ENCODE peak calls at places on chromosomes 5 and 9, in seven cellular contexts. One of them, this sample, is unnamed.

GRCh38 chr5:35009657-35010056 is 38.1 kb downstream of the AGXT2 start:
- DNase-seq in anterior cingulate cortex: no peak
- DNase-seq in GDM1: no peak
- DNase-seq in NCI-H460: no peak
- DNase-seq in ovary: no peak
- DNase-seq in M059J: no peak
- DNase-seq in memory B cell: no peak
- DNase-seq in this sample: no peak

GRCh38 chr9:121199921-121200320 is 1.7 kb downstream of the RAB14 start:
- DNase-seq in anterior cingulate cortex: no peak
- DNase-seq in NCI-H460: no peak
- DNase-seq in GDM1: no peak
- DNase-seq in ovary: no peak
- DNase-seq in memory B cell: no peak
- DNase-seq in M059J: peak
- DNase-seq in this sample: no peak

GRCh38 chr5:125263346-125263745 is 516.9 kb upstream of the ZNF608 start:
- DNase-seq in ovary: no peak
- DNase-seq in NCI-H460: no peak
- DNase-seq in GDM1: no peak
- DNase-seq in memory B cell: no peak
- DNase-seq in M059J: no peak
- DNase-seq in anterior cingulate cortex: no peak
- DNase-seq in this sample: no peak

GRCh38 chr5:177128551-177128976 is 5.0 kb upstream of the NSD1 start:
- DNase-seq in memory B cell: no peak
- DNase-seq in NCI-H460: no peak
- DNase-seq in GDM1: no peak
- DNase-seq in anterior cingulate cortex: no peak
- DNase-seq in ovary: peak
- DNase-seq in M059J: peak
- DNase-seq in this sample: peak

GRCh38 chr5:16552666-16553343 is 64.0 kb downstream of the RETREG1 start:
- DNase-seq in M059J: peak
- DNase-seq in ovary: peak
- DNase-seq in GDM1: peak
- DNase-seq in anterior cingulate cortex: peak
- DNase-seq in NCI-H460: peak
- DNase-seq in memory B cell: peak
- DNase-seq in this sample: peak

GRCh38 chr5:133396724-133397123 is 215.6 kb downstream of the FSTL4 start:
- DNase-seq in memory B cell: no peak
- DNase-seq in ovary: no peak
- DNase-seq in anterior cingulate cortex: no peak
- DNase-seq in M059J: no peak
- DNase-seq in GDM1: no peak
- DNase-seq in NCI-H460: no peak
- DNase-seq in this sample: no peak

GRCh38 chr5:38796000-38796738 is 49.6 kb upstream of the OSMR start:
- DNase-seq in ovary: peak
- DNase-seq in GDM1: no peak
- DNase-seq in M059J: peak
- DNase-seq in anterior cingulate cortex: peak
- DNase-seq in memory B cell: no peak
- DNase-seq in NCI-H460: no peak
- DNase-seq in this sample: no peak

GRCh38 chr9:128927731-128928411 is 7.1 kb downstream of the PHYHD1 start:
- DNase-seq in anterior cingulate cortex: peak
- DNase-seq in GDM1: no peak
- DNase-seq in M059J: peak
- DNase-seq in ovary: peak
- DNase-seq in memory B cell: peak
- DNase-seq in NCI-H460: peak
- DNase-seq in this sample: no peak

GRCh38 chr9:96363175-96363967 is 20.1 kb downstream of the SLC35D2 start:
- DNase-seq in NCI-H460: no peak
- DNase-seq in memory B cell: no peak
- DNase-seq in anterior cingulate cortex: no peak
- DNase-seq in ovary: no peak
- DNase-seq in M059J: no peak
- DNase-seq in GDM1: no peak
- DNase-seq in this sample: no peak

GRCh38 chr5:56303511-56303910 is 70.4 kb upstream of the ANKRD55 start:
- DNase-seq in memory B cell: no peak
- DNase-seq in anterior cingulate cortex: no peak
- DNase-seq in M059J: no peak
- DNase-seq in NCI-H460: no peak
- DNase-seq in GDM1: no peak
- DNase-seq in ovary: no peak
- DNase-seq in this sample: no peak

This sample was measured in aorta.